ENCODE peak calls at places on chromosome 13, in nine cellular contexts. L is effector memory CD8-positive, alpha-beta T cell; Q is amniotic stem cell; Z is mesothelial cell of epicardium; J is epithelial cell of prostate; I is activated CD4-positive, alpha-beta T cell treated with anti-CD3 and anti-CD28 coated beads, Interleukin-2, amount 10 ng/mL, durations not matched to agents 7 days and 5 days; D is HS-5; H is hypothalamus; T is skeletal muscle cell. F is an unnamed sample.

GRCh38 chr13:30766234-30766633 is 30.9 kb downstream of the ALOX5AP start:
- DNase-seq in D (no peak), T (no peak), Q (no peak), Z (no peak), L (no peak), J (no peak), H (no peak), I (no peak), F (no peak)

GRCh38 chr13:24251525-24251924 is 57.9 kb upstream of the C1QTNF9 start:
- DNase-seq in J (no peak), D (no peak), Z (no peak), L (peak), Q (no peak), I (peak), H (no peak), T (no peak), F (no peak)

GRCh38 chr13:46893820-46894533 is 2.9 kb downstream of the HTR2A start:
- DNase-seq in H (no peak), D (no peak), Q (peak), I (peak), J (no peak), T (no peak), L (peak), Z (peak), F (no peak)

GRCh38 chr13:53460776-53461175 is 432.2 kb downstream of the OLFM4 start:
- DNase-seq in D (no peak), Z (no peak), J (no peak), Q (no peak), H (no peak), I (no peak), T (no peak), L (no peak), F (no peak)

GRCh38 chr13:109744512-109745051 is 41.8 kb downstream of the IRS2 start:
- DNase-seq in H (no peak), I (no peak), Q (no peak), T (peak), L (no peak), J (no peak), D (no peak), Z (peak), F (peak)

GRCh38 chr13:45817833-45818232 is 33.7 kb downstream of the SIAH3 start:
- DNase-seq in D (no peak), I (no peak), Z (no peak), H (no peak), Q (no peak), L (no peak), T (no peak), J (no peak), F (no peak)

GRCh38 chr13:112114391-112114790 is 47.4 kb downstream of the SOX1 start:
- DNase-seq in I (no peak), T (no peak), J (no peak), Q (no peak), D (no peak), H (no peak), Z (no peak), L (no peak), F (no peak)

GRCh38 chr13:110630566-110631119 is 15.3 kb downstream of the NAXD start:
- DNase-seq in I (no peak), L (no peak), Z (no peak), T (no peak), J (no peak), Q (no peak), D (no peak), H (no peak), F (no peak)

GRCh38 chr13:112586334-112586733 is 1.6 kb downstream of the TUBGCP3 start:
- DNase-seq in Z (no peak), D (no peak), L (no peak), T (no peak), I (no peak), Q (no peak), H (no peak), J (no peak), F (no peak)